ENCODE peak calls at places on chromosome 15, in five cellular contexts. U is stomach, Z is ovary, K is K562, V is A549. W is an unnamed sample. For H3K4me1, the result is how much of the 10 kb centered on the place peaks cover.

GRCh38 chr15:89783111-89783860 is 7.2 kb downstream of the MESP2 start:
- DNase-seq in Z (no peak), K (peak), V (no peak), U (no peak), W (no peak)

GRCh38 chr15:25810631-25811077 is 52.5 kb downstream of the ATP10A start:
- DNase-seq in V (no peak), Z (no peak), K (no peak), U (no peak), W (no peak)

GRCh38 chr15:55907797-55908196 is 85.6 kb downstream of the NEDD4 start:
- DNase-seq in K (no peak), U (no peak), Z (no peak), V (peak), W (no peak)

GRCh38 chr15:69094124-69095030 is 66.1 kb upstream of the GLCE start:
- DNase-seq in K (no peak), Z (no peak), V (no peak), U (no peak), W (no peak)

GRCh38 chr15:68431792-68432401 is at the start of gene ITGA11:
- DNase-seq in K (peak), U (peak), V (peak), Z (peak), W (no peak)

GRCh38 chr15:75718326-75718725 is 5.7 kb upstream of the CSPG4 start:
- DNase-seq in V (no peak), U (peak), Z (no peak), K (no peak), W (peak)

GRCh38 chr15:81449836-81450474 is 75.9 kb upstream of the TMC3 start:
- DNase-seq in K (no peak), U (no peak), V (no peak), Z (no peak), W (no peak)

GRCh38 chr15:63414474-63415201 is 33.0 kb upstream of the CA12 start:
- DNase-seq in K (no peak), V (no peak), Z (no peak), U (no peak), W (no peak)

GRCh38 chr15:66212471-66212870 is 41.1 kb downstream of the MEGF11 start:
- DNase-seq in U (no peak), K (no peak), V (no peak), Z (no peak), W (no peak)

GRCh38 chr15:89814112-89814742 is 425 bp downstream of the ANPEP start:
- DNase-seq in V (no peak), Z (no peak), U (peak), K (no peak), W (no peak)

GRCh38 chr15:66472176-66472999 is 25.2 kb downstream of the SNAPC5 start:
- DNase-seq in V (no peak), K (no peak), Z (peak), U (no peak), W (no peak)

GRCh38 chr15:90547545-90547944 is 17.8 kb downstream of the CRTC3 start:
- DNase-seq in Z (no peak), U (no peak), V (no peak), K (no peak), W (no peak)

GRCh38 chr15:28978011-28978378 is 92.2 kb downstream of the APBA2 start:
- DNase-seq in Z (no peak), K (no peak), U (no peak), V (no peak), W (no peak)

GRCh38 chr15:40098489-40099261 is 10.0 kb downstream of the BMF start:
- DNase-seq in U (peak), Z (peak), V (peak), K (peak), W (peak)

GRCh38 chr15:27088584-27089232 is 117.7 kb downstream of the GABRG3 start:
- DNase-seq in K (peak), V (no peak), Z (no peak), U (no peak), W (no peak)

GRCh38 chr15:47188766-47189507 is 528.4 kb upstream of the SEMA6D start:
- DNase-seq in V (no peak), U (no peak), Z (no peak), K (no peak), W (no peak)

GRCh38 chr15:83694030-83694429 is 40.1 kb downstream of the ADAMTSL3 start:
- DNase-seq in U (no peak), V (peak), K (no peak), Z (peak), W (no peak)

GRCh38 chr15:71806452-71806931 is 3.9 kb upstream of the NR2E3 start:
- DNase-seq in K (no peak), V (no peak), Z (no peak), U (no peak), W (no peak)

GRCh38 chr15:85030301-85031049 is 48.8 kb downstream of the PDE8A start:
- DNase-seq in V (no peak), K (no peak), Z (no peak), U (no peak), W (no peak)

GRCh38 chr15:48963524-48964113 is at the start of gene SHC4:
- DNase-seq in K (peak), Z (peak), U (peak), V (peak), W (peak)

GRCh38 chr15:97316362-97316761 is 644.1 kb upstream of the ARRDC4 start:
- DNase-seq in Z (no peak), K (no peak), U (no peak), V (no peak), W (no peak)

GRCh38 chr15:70855764-70856163 is 1.8 kb upstream of the LARP6 start:
- DNase-seq in Z (no peak), K (no peak), U (no peak), V (no peak), W (no peak)

GRCh38 chr15:96356494-96357455 is 26.3 kb downstream of the NR2F2 start:
- DNase-seq in K (peak), U (peak), Z (peak), V (peak), W (no peak)

GRCh38 chr15:79180318-79180717 is 89.7 kb upstream of the RASGRF1 start:
- DNase-seq in Z (no peak), U (no peak), V (no peak), K (no peak), W (no peak)

GRCh38 chr15:61146643-61147230 is 82.4 kb downstream of the RORA start:
- DNase-seq in U (no peak), K (no peak), Z (no peak), V (no peak), W (no peak)

GRCh38 chr15:38127306-38127731 is 125.3 kb upstream of the SPRED1 start:
- DNase-seq in V (no peak), K (no peak), U (no peak), Z (no peak), W (no peak)

GRCh38 chr15:38128389-38128788 is 124.2 kb upstream of the SPRED1 start:
- DNase-seq in V (no peak), Z (no peak), U (no peak), K (no peak), W (no peak)

GRCh38 chr15:38130200-38130567 is 122.5 kb upstream of the SPRED1 start:
- DNase-seq in K (no peak), V (no peak), Z (no peak), U (no peak), W (no peak)

GRCh38 chr15:38130739-38131498 is 121.7 kb upstream of the SPRED1 start:
- DNase-seq in Z (peak), V (no peak), K (no peak), U (peak), W (peak)

GRCh38 chr15:38129531-38130199 is 123.0 kb upstream of the SPRED1 start:
- DNase-seq in U (peak), V (no peak), K (no peak), Z (peak), W (peak)
- TF ChIP-seq EP300 in U (no peak), V (no peak), K (no peak), Z (peak), W (no peak)

GRCh38 chr15:92819312-92820232 is 80.6 kb upstream of the CHD2 start:
- DNase-seq in U (no peak), K (no peak), V (no peak), Z (no peak), W (no peak)
- H3K4me1 ChIP-seq in U (under half), K (under half), V (under half), Z (under half), W (under half)

DNA sequence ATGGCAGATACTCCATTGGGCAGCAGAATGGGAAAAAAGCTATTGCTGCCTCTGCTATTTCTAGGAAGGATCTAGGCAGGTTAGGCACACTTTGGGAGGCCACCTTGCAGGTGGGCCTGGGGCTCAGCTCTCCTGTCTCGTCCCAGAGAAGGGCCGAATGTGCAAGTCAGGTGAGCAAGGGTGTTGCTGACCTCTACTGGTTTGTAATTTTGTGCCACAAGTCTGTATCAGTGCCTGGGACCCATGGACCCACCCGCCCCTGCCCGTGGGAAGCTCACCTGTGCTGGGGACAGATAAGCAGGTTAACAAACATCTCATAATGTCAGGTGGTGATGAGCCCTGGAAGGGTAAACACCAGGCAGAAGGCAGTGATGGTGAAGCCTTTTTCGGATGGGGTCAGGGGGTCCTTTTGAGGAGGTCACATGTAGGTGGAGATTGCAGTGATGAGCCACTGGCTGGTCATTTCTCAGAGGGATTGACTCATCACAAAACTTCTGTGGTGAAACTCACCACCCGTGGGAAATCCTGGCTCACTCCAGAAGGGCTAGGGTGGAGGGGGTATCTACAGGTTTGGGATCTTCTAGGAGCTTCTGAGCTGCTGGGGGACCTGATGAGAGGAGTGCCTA is 161.3 kb downstream of the KLF13 start:
- DNase-seq in U (peak), Z (peak), K (no peak), V (no peak), W (no peak)
- TF ChIP-seq CTCF in U (no peak), Z (no peak), K (no peak), V (peak), W (no peak)

GRCh38 chr15:74641151-74641550 is 25.5 kb downstream of the CLK3 start:
- DNase-seq in K (no peak), U (no peak), Z (no peak), V (no peak), W (no peak)

GRCh38 chr15:74642724-74643367 is 27.2 kb downstream of the CLK3 start:
- DNase-seq in U (peak), V (no peak), K (peak), Z (no peak), W (no peak)

GRCh38 chr15:74648051-74648622 is 32.5 kb downstream of the CLK3 start:
- DNase-seq in Z (no peak), K (no peak), U (no peak), V (no peak), W (no peak)

GRCh38 chr15:74643368-74644204 is 27.9 kb downstream of the CLK3 start:
- DNase-seq in U (no peak), Z (no peak), V (no peak), K (peak), W (no peak)

GRCh38 chr15:74642328-74642723 is 26.7 kb downstream of the CLK3 start:
- DNase-seq in Z (no peak), K (no peak), U (peak), V (no peak), W (no peak)
- TF ChIP-seq EP300 in Z (no peak), K (no peak), U (no peak), V (no peak), W (no peak)

GRCh38 chr15:52789601-52790165 is 453 bp downstream of the ONECUT1 start:
- DNase-seq in V (no peak), U (no peak), Z (no peak), K (no peak), W (peak)

GRCh38 chr15:52790941-52791751 is 1.0 kb upstream of the ONECUT1 start:
- DNase-seq in U (no peak), Z (no peak), K (no peak), V (no peak), W (peak)

GRCh38 chr15:52789008-52789600 is 1.0 kb downstream of the ONECUT1 start:
- DNase-seq in K (no peak), V (no peak), U (no peak), Z (no peak), W (peak)

GRCh38 chr15:52791776-52792175 is 1.6 kb upstream of the ONECUT1 start:
- DNase-seq in V (no peak), K (no peak), U (no peak), Z (no peak), W (no peak)

DNA sequence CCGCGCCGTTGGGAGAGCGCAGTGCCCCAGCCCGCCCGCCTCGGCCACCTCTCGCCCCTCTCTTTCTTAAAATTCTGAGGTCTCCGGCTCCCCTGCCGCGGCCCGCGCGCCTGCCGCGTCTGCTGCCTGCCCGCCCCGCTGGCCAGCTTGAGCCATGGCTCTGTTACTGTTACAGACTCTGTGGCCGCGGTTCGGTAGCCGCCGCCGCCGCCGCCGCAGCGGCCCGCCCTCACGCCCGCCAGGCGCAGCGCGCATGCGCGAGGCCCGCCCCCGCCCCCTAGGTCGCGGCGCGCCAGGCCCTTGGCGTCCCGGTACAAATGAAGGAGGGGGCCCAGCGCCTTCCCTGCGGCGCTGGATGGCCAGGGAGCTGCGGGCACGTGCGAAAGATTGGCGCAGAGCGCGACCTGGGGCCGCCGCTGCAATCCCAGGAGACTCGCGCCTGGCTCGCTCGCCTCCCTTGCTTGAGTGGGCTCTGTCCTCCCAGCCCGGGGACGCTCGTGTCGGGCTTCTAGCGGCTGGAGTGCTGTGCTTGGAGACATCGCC is at the start of gene ONECUT1:
- DNase-seq in K (peak), V (peak), Z (no peak), U (peak), W (peak)
- H3K4me1 ChIP-seq in K (under half), V (under half), Z (under half), U (half or more), W (half or more)

W was measured in suprapubic skin.